ENCODE peak calls at places on chromosomes 11 and 22, in eight cellular contexts. N is upper lobe of right lung, P is pancreas, S is HFFc6, L is AG04450, R is kidney epithelial cell, C is endodermal cell, X is dorsolateral prefrontal cortex. I is an unnamed sample.
A peak's percentile ranks its signal among the peaks of the same experiment; 100 is the strongest.

GRCh38 chr11:58928082-58928574 is 11.2 kb upstream of the GLYATL1 start:
- DNase-seq in N (no peak), X (no peak), C (peak; percentile 61), R (no peak), L (no peak), S (no peak), P (no peak), I (no peak)

GRCh38 chr11:11149671-11150459 is 203.2 kb downstream of the CSNK2A3 start:
- DNase-seq in S (no peak), C (peak; percentile 21), R (no peak), L (no peak), N (no peak), X (no peak), P (no peak), I (no peak)

GRCh38 chr11:64131657-64132387 is 34.1 kb downstream of the MACROD1 start:
- DNase-seq in P (no peak), X (no peak), L (no peak), N (peak; percentile 73), R (no peak), C (no peak), S (no peak), I (no peak)

GRCh38 chr11:72985645-72986044 is 156.5 kb downstream of the FCHSD2 start:
- DNase-seq in R (no peak), X (no peak), C (no peak), P (peak; percentile 18), L (no peak), N (no peak), S (no peak), I (no peak)

GRCh38 chr22:48316876-48317250 is 1510.8 kb downstream of the BRD1 start:
- DNase-seq in R (no peak), S (no peak), C (peak; percentile 33), X (no peak), L (no peak), P (no peak), N (no peak), I (no peak)

GRCh38 chr22:50610581-50610980 is 10.0 kb downstream of the MAPK8IP2 start:
- DNase-seq in P (no peak), R (no peak), N (no peak), C (no peak), X (no peak), S (no peak), L (no peak), I (no peak)

GRCh38 chr22:22759371-22759770 is 115.0 kb downstream of the GGTLC2 start:
- DNase-seq in R (no peak), P (no peak), S (no peak), C (no peak), X (no peak), N (no peak), L (no peak), I (no peak)

GRCh38 chr11:10742460-10743208 is 8.4 kb upstream of the CTR9 start:
- DNase-seq in P (no peak), R (peak; percentile 23), N (no peak), S (peak; percentile 85), L (no peak), C (no peak), X (no peak), I (no peak)

GRCh38 chr11:83540112-83540675 is 254.0 kb upstream of the CCDC90B start:
- DNase-seq in P (no peak), S (no peak), R (no peak), L (peak; percentile 41), C (peak; percentile 73), N (no peak), X (no peak), I (no peak)

GRCh38 chr11:80144932-80145612 is 704.2 kb upstream of the TENM4 start:
- DNase-seq in R (no peak), N (no peak), S (no peak), P (no peak), L (no peak), X (no peak), C (no peak), I (no peak)

GRCh38 chr22:47433627-47434026 is 671.2 kb downstream of the TBC1D22A start:
- DNase-seq in R (no peak), L (no peak), N (no peak), C (no peak), P (no peak), S (no peak), X (no peak), I (no peak)

GRCh38 chr11:125941606-125942275 is 4.1 kb upstream of the VSIG10L2 start:
- DNase-seq in C (peak; percentile 97), S (no peak), N (peak; percentile 76), X (no peak), P (peak; percentile 43), L (no peak), R (peak; percentile 5), I (peak; percentile 71)

GRCh38 chr11:83520849-83521248 is 234.7 kb upstream of the CCDC90B start:
- DNase-seq in C (no peak), P (no peak), X (no peak), S (no peak), L (no peak), N (no peak), R (no peak), I (no peak)

GRCh38 chr11:56849852-56850251 is 101.4 kb upstream of the OR9G4 start:
- DNase-seq in N (no peak), S (no peak), C (no peak), L (no peak), R (no peak), P (no peak), X (no peak), I (no peak)

GRCh38 chr11:40388097-40388818 is 1071.2 kb downstream of the LRRC4C start:
- DNase-seq in X (no peak), R (peak; percentile 54), N (no peak), C (no peak), L (no peak), P (no peak), S (peak; percentile 70), I (no peak)

GRCh38 chr11:68071281-68072048 is 32.6 kb downstream of the TCIRG1 start:
- DNase-seq in P (no peak), S (no peak), L (no peak), X (no peak), N (no peak), R (no peak), C (no peak), I (no peak)

GRCh38 chr11:74255741-74256369 is 55.6 kb downstream of the P4HA3 start:
- DNase-seq in N (no peak), L (no peak), R (no peak), P (peak; percentile 25), S (peak; percentile 29), X (peak; percentile 35), C (peak; percentile 77), I (peak; percentile 70)

GRCh38 chr11:5246772-5247478 is 2.7 kb downstream of the HBG1 start:
- DNase-seq in N (no peak), P (no peak), L (no peak), S (no peak), R (no peak), X (no peak), C (no peak), I (no peak)

GRCh38 chr22:36505998-36506635 is 723 bp downstream of the FOXRED2 start:
- DNase-seq in R (no peak), C (no peak), P (no peak), X (no peak), N (no peak), S (no peak), L (no peak), I (no peak)

GRCh38 chr11:24324211-24324610 is 172.6 kb upstream of the LUZP2 start:
- DNase-seq in S (no peak), N (no peak), C (no peak), P (no peak), L (no peak), X (no peak), R (peak; percentile 4), I (no peak)

GRCh38 chr11:102656528-102656927 is 31.4 kb upstream of the MMP20 start:
- DNase-seq in R (no peak), C (no peak), N (no peak), S (no peak), L (no peak), X (no peak), P (no peak), I (no peak)

GRCh38 chr11:86674965-86675364 is 2.5 kb upstream of the ME3 start:
- DNase-seq in S (no peak), R (no peak), C (no peak), P (no peak), X (no peak), L (no peak), N (no peak), I (no peak)

GRCh38 chr11:27447288-27447914 is 25.2 kb downstream of the LGR4 start:
- DNase-seq in X (no peak), N (no peak), R (no peak), P (no peak), S (peak; percentile 59), C (no peak), L (no peak), I (no peak)

GRCh38 chr11:15288801-15289342 is 174.1 kb downstream of the INSC start:
- DNase-seq in P (no peak), N (no peak), X (no peak), C (no peak), S (no peak), R (no peak), L (no peak), I (no peak)

GRCh38 chr11:5719703-5720495 is 16.3 kb upstream of the OR56B1 start:
- DNase-seq in X (no peak), N (no peak), C (no peak), P (no peak), S (no peak), L (no peak), R (no peak), I (no peak)

GRCh38 chr11:105577645-105578044 is 32.2 kb upstream of the GRIA4 start:
- DNase-seq in N (no peak), C (no peak), X (no peak), P (no peak), S (no peak), R (no peak), L (peak; percentile 3), I (no peak)
- TF ChIP-seq CTCF in N (no peak), C (peak; percentile 41), X (no peak), P (no peak), S (peak; percentile 17), R (no peak), L (peak; percentile 39), I (no peak)

GRCh38 chr11:12547953-12548650 is 126.1 kb upstream of the TEAD1 start:
- DNase-seq in N (no peak), X (no peak), R (no peak), C (no peak), S (no peak), L (no peak), P (no peak), I (no peak)
- TF ChIP-seq CTCF in N (no peak), X (no peak), R (no peak), C (no peak), S (no peak), L (no peak), P (no peak), I (no peak)

GRCh38 chr11:132351050-132351449 is 980.6 kb downstream of the NTM start:
- DNase-seq in P (no peak), L (no peak), X (no peak), N (no peak), S (no peak), R (no peak), C (no peak), I (no peak)
- TF ChIP-seq CTCF in P (no peak), L (no peak), X (no peak), N (no peak), S (no peak), R (no peak), C (no peak), I (no peak)

DNA sequence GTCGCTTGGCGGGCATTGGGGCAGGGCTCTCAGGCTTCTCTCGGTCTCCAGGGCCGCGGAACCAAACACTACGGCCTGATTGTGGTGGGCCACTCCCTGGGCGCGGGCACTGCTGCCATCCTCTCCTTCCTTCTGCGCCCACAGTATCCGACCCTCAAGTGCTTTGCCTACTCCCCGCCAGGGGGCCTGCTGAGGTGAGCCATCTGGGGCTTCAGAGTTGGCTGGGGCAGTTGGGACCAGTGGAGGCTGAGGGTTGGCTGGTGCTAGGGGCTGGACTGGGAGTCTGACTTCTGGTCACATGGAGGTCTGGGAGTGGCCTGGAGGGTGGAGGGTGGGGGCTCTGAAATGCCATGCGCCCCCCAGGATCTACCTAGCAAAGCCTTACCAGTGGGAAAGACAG is 15.3 kb upstream of the MYRF start:
- DNase-seq in L (no peak), N (no peak), C (peak; percentile 70), X (no peak), P (no peak), S (no peak), R (no peak), I (no peak)
- TF ChIP-seq CTCF in L (no peak), N (no peak), C (peak; percentile 37), X (no peak), P (no peak), S (peak; percentile 7), R (no peak), I (peak; percentile 6)